ENCODE peak calls at places on chromosome 1, in six cellular contexts. One of them, this sample, is unnamed.

GRCh38 chr1:66339944-66340343 is 194.0 kb upstream of the SGIP1 start:
- ATAC-seq in CD4-positive, alpha-beta T cell: no peak
- ATAC-seq in Right ventricle myocardium inferior: no peak
- ATAC-seq in T-cell: no peak
- ATAC-seq in gastroesophageal sphincter: no peak
- ATAC-seq in stimulated activated naive CD8-positive, alpha-beta T cell treated with anti-CD3 and anti-CD28 coated beads, Interleukin-15, Interleukin-2, amounts not matched to agents 100 U/mL and 50 U/mL, for 24 hours: no peak
- ATAC-seq in this sample: no peak

GRCh38 chr1:33599516-33600115 is 127.2 kb downstream of the ZSCAN20 start:
- ATAC-seq in stimulated activated naive CD8-positive, alpha-beta T cell treated with anti-CD3 and anti-CD28 coated beads, Interleukin-15, Interleukin-2, amounts not matched to agents 100 U/mL and 50 U/mL, for 24 hours: no peak
- ATAC-seq in gastroesophageal sphincter: no peak
- ATAC-seq in T-cell: no peak
- ATAC-seq in Right ventricle myocardium inferior: no peak
- ATAC-seq in CD4-positive, alpha-beta T cell: no peak
- ATAC-seq in this sample: no peak

GRCh38 chr1:32246888-32247273 is at the start of gene FAM167B:
- ATAC-seq in CD4-positive, alpha-beta T cell: no peak
- ATAC-seq in Right ventricle myocardium inferior: peak; percentile 45
- ATAC-seq in stimulated activated naive CD8-positive, alpha-beta T cell treated with anti-CD3 and anti-CD28 coated beads, Interleukin-15, Interleukin-2, amounts not matched to agents 100 U/mL and 50 U/mL, for 24 hours: no peak
- ATAC-seq in gastroesophageal sphincter: peak; percentile 65
- ATAC-seq in T-cell: no peak
- ATAC-seq in this sample: no peak

GRCh38 chr1:209860293-209860881 is 32.6 kb downstream of the UTP25 start:
- ATAC-seq in CD4-positive, alpha-beta T cell: peak; percentile 81
- ATAC-seq in gastroesophageal sphincter: peak; percentile 65
- ATAC-seq in Right ventricle myocardium inferior: peak; percentile 59
- ATAC-seq in T-cell: peak; percentile 84
- ATAC-seq in stimulated activated naive CD8-positive, alpha-beta T cell treated with anti-CD3 and anti-CD28 coated beads, Interleukin-15, Interleukin-2, amounts not matched to agents 100 U/mL and 50 U/mL, for 24 hours: peak; percentile 83
- ATAC-seq in this sample: peak; percentile 84

GRCh38 chr1:229984310-229984991 is 82.6 kb upstream of the GALNT2 start:
- ATAC-seq in CD4-positive, alpha-beta T cell: no peak
- ATAC-seq in T-cell: no peak
- ATAC-seq in Right ventricle myocardium inferior: no peak
- ATAC-seq in gastroesophageal sphincter: peak; percentile 39
- ATAC-seq in stimulated activated naive CD8-positive, alpha-beta T cell treated with anti-CD3 and anti-CD28 coated beads, Interleukin-15, Interleukin-2, amounts not matched to agents 100 U/mL and 50 U/mL, for 24 hours: no peak
- ATAC-seq in this sample: no peak

GRCh38 chr1:79322511-79323027 is 316.0 kb upstream of the ADGRL4 start:
- ATAC-seq in CD4-positive, alpha-beta T cell: no peak
- ATAC-seq in T-cell: no peak
- ATAC-seq in Right ventricle myocardium inferior: no peak
- ATAC-seq in gastroesophageal sphincter: no peak
- ATAC-seq in stimulated activated naive CD8-positive, alpha-beta T cell treated with anti-CD3 and anti-CD28 coated beads, Interleukin-15, Interleukin-2, amounts not matched to agents 100 U/mL and 50 U/mL, for 24 hours: no peak
- ATAC-seq in this sample: no peak

GRCh38 chr1:71918630-71919029 is 363.7 kb downstream of the NEGR1 start:
- ATAC-seq in gastroesophageal sphincter: no peak
- ATAC-seq in T-cell: no peak
- ATAC-seq in stimulated activated naive CD8-positive, alpha-beta T cell treated with anti-CD3 and anti-CD28 coated beads, Interleukin-15, Interleukin-2, amounts not matched to agents 100 U/mL and 50 U/mL, for 24 hours: no peak
- ATAC-seq in Right ventricle myocardium inferior: no peak
- ATAC-seq in CD4-positive, alpha-beta T cell: no peak
- ATAC-seq in this sample: no peak

GRCh38 chr1:156246241-156246761 is 1.6 kb downstream of the PAQR6 start:
- ATAC-seq in stimulated activated naive CD8-positive, alpha-beta T cell treated with anti-CD3 and anti-CD28 coated beads, Interleukin-15, Interleukin-2, amounts not matched to agents 100 U/mL and 50 U/mL, for 24 hours: no peak
- ATAC-seq in T-cell: no peak
- ATAC-seq in CD4-positive, alpha-beta T cell: no peak
- ATAC-seq in gastroesophageal sphincter: no peak
- ATAC-seq in Right ventricle myocardium inferior: no peak
- ATAC-seq in this sample: no peak

GRCh38 chr1:63122051-63122450 is 200.3 kb upstream of the FOXD3 start:
- ATAC-seq in gastroesophageal sphincter: no peak
- ATAC-seq in stimulated activated naive CD8-positive, alpha-beta T cell treated with anti-CD3 and anti-CD28 coated beads, Interleukin-15, Interleukin-2, amounts not matched to agents 100 U/mL and 50 U/mL, for 24 hours: no peak
- ATAC-seq in T-cell: no peak
- ATAC-seq in Right ventricle myocardium inferior: no peak
- ATAC-seq in CD4-positive, alpha-beta T cell: no peak
- ATAC-seq in this sample: no peak

GRCh38 chr1:164753521-164754077 is 194.6 kb downstream of the PBX1 start:
- ATAC-seq in gastroesophageal sphincter: peak; percentile 29
- ATAC-seq in stimulated activated naive CD8-positive, alpha-beta T cell treated with anti-CD3 and anti-CD28 coated beads, Interleukin-15, Interleukin-2, amounts not matched to agents 100 U/mL and 50 U/mL, for 24 hours: no peak
- ATAC-seq in T-cell: no peak
- ATAC-seq in CD4-positive, alpha-beta T cell: no peak
- ATAC-seq in Right ventricle myocardium inferior: peak; percentile 1
- ATAC-seq in this sample: no peak

GRCh38 chr1:241482761-241483250 is 36.7 kb downstream of the FH start:
- ATAC-seq in gastroesophageal sphincter: no peak
- ATAC-seq in CD4-positive, alpha-beta T cell: no peak
- ATAC-seq in T-cell: no peak
- ATAC-seq in stimulated activated naive CD8-positive, alpha-beta T cell treated with anti-CD3 and anti-CD28 coated beads, Interleukin-15, Interleukin-2, amounts not matched to agents 100 U/mL and 50 U/mL, for 24 hours: peak; percentile 70
- ATAC-seq in Right ventricle myocardium inferior: no peak
- ATAC-seq in this sample: peak; percentile 67

GRCh38 chr1:37861151-37861550 is 1.8 kb upstream of the MTF1 start:
- ATAC-seq in CD4-positive, alpha-beta T cell: no peak
- ATAC-seq in gastroesophageal sphincter: no peak
- ATAC-seq in Right ventricle myocardium inferior: no peak
- ATAC-seq in T-cell: no peak
- ATAC-seq in stimulated activated naive CD8-positive, alpha-beta T cell treated with anti-CD3 and anti-CD28 coated beads, Interleukin-15, Interleukin-2, amounts not matched to agents 100 U/mL and 50 U/mL, for 24 hours: no peak
- ATAC-seq in this sample: no peak

GRCh38 chr1:153610334-153611023 is 2.5 kb downstream of the S100A16 start:
- ATAC-seq in T-cell: no peak
- ATAC-seq in gastroesophageal sphincter: no peak
- ATAC-seq in stimulated activated naive CD8-positive, alpha-beta T cell treated with anti-CD3 and anti-CD28 coated beads, Interleukin-15, Interleukin-2, amounts not matched to agents 100 U/mL and 50 U/mL, for 24 hours: no peak
- ATAC-seq in Right ventricle myocardium inferior: no peak
- ATAC-seq in CD4-positive, alpha-beta T cell: no peak
- ATAC-seq in this sample: peak; percentile 32

GRCh38 chr1:58905126-58905490 is 121.3 kb upstream of the JUN start:
- ATAC-seq in gastroesophageal sphincter: no peak
- ATAC-seq in stimulated activated naive CD8-positive, alpha-beta T cell treated with anti-CD3 and anti-CD28 coated beads, Interleukin-15, Interleukin-2, amounts not matched to agents 100 U/mL and 50 U/mL, for 24 hours: no peak
- ATAC-seq in Right ventricle myocardium inferior: no peak
- ATAC-seq in T-cell: no peak
- ATAC-seq in CD4-positive, alpha-beta T cell: no peak
- ATAC-seq in this sample: no peak

GRCh38 chr1:1628656-1629429 is 3.1 kb upstream of the MMP23B start:
- ATAC-seq in CD4-positive, alpha-beta T cell: peak; percentile 11
- ATAC-seq in T-cell: peak; percentile 3
- ATAC-seq in Right ventricle myocardium inferior: no peak
- ATAC-seq in gastroesophageal sphincter: no peak
- ATAC-seq in stimulated activated naive CD8-positive, alpha-beta T cell treated with anti-CD3 and anti-CD28 coated beads, Interleukin-15, Interleukin-2, amounts not matched to agents 100 U/mL and 50 U/mL, for 24 hours: peak; percentile 15
- ATAC-seq in this sample: peak; percentile 12

GRCh38 chr1:63423649-63424048 is 56.2 kb downstream of the ALG6 start:
- ATAC-seq in CD4-positive, alpha-beta T cell: no peak
- ATAC-seq in Right ventricle myocardium inferior: no peak
- ATAC-seq in T-cell: no peak
- ATAC-seq in gastroesophageal sphincter: no peak
- ATAC-seq in stimulated activated naive CD8-positive, alpha-beta T cell treated with anti-CD3 and anti-CD28 coated beads, Interleukin-15, Interleukin-2, amounts not matched to agents 100 U/mL and 50 U/mL, for 24 hours: no peak
- ATAC-seq in this sample: no peak

GRCh38 chr1:41395599-41395956 is 34.3 kb downstream of the FOXO6 start:
- ATAC-seq in CD4-positive, alpha-beta T cell: no peak
- ATAC-seq in stimulated activated naive CD8-positive, alpha-beta T cell treated with anti-CD3 and anti-CD28 coated beads, Interleukin-15, Interleukin-2, amounts not matched to agents 100 U/mL and 50 U/mL, for 24 hours: no peak
- ATAC-seq in T-cell: no peak
- ATAC-seq in Right ventricle myocardium inferior: no peak
- ATAC-seq in gastroesophageal sphincter: no peak
- ATAC-seq in this sample: no peak

GRCh38 chr1:79899914-79900313 is 893.4 kb upstream of the ADGRL4 start:
- ATAC-seq in Right ventricle myocardium inferior: no peak
- ATAC-seq in T-cell: no peak
- ATAC-seq in CD4-positive, alpha-beta T cell: no peak
- ATAC-seq in stimulated activated naive CD8-positive, alpha-beta T cell treated with anti-CD3 and anti-CD28 coated beads, Interleukin-15, Interleukin-2, amounts not matched to agents 100 U/mL and 50 U/mL, for 24 hours: no peak
- ATAC-seq in gastroesophageal sphincter: no peak
- ATAC-seq in this sample: no peak

GRCh38 chr1:162466797-162467196 is 30.8 kb upstream of the UHMK1 start:
- ATAC-seq in stimulated activated naive CD8-positive, alpha-beta T cell treated with anti-CD3 and anti-CD28 coated beads, Interleukin-15, Interleukin-2, amounts not matched to agents 100 U/mL and 50 U/mL, for 24 hours: no peak
- ATAC-seq in T-cell: no peak
- ATAC-seq in CD4-positive, alpha-beta T cell: no peak
- ATAC-seq in gastroesophageal sphincter: no peak
- ATAC-seq in Right ventricle myocardium inferior: no peak
- ATAC-seq in this sample: no peak

GRCh38 chr1:154546264-154547043 is 12.0 kb downstream of the UBE2Q1 start:
- ATAC-seq in T-cell: peak; percentile 80
- ATAC-seq in stimulated activated naive CD8-positive, alpha-beta T cell treated with anti-CD3 and anti-CD28 coated beads, Interleukin-15, Interleukin-2, amounts not matched to agents 100 U/mL and 50 U/mL, for 24 hours: peak; percentile 78
- ATAC-seq in CD4-positive, alpha-beta T cell: peak; percentile 93
- ATAC-seq in gastroesophageal sphincter: peak; percentile 63
- ATAC-seq in Right ventricle myocardium inferior: peak; percentile 76
- ATAC-seq in this sample: peak; percentile 94

GRCh38 chr1:54124906-54125305 is 27.9 kb downstream of the CDCP2 start:
- ATAC-seq in CD4-positive, alpha-beta T cell: no peak
- ATAC-seq in Right ventricle myocardium inferior: no peak
- ATAC-seq in gastroesophageal sphincter: no peak
- ATAC-seq in stimulated activated naive CD8-positive, alpha-beta T cell treated with anti-CD3 and anti-CD28 coated beads, Interleukin-15, Interleukin-2, amounts not matched to agents 100 U/mL and 50 U/mL, for 24 hours: no peak
- ATAC-seq in T-cell: no peak
- ATAC-seq in this sample: no peak

GRCh38 chr1:58618303-58618702 is 41.3 kb upstream of the TACSTD2 start:
- ATAC-seq in Right ventricle myocardium inferior: peak; percentile 67
- ATAC-seq in stimulated activated naive CD8-positive, alpha-beta T cell treated with anti-CD3 and anti-CD28 coated beads, Interleukin-15, Interleukin-2, amounts not matched to agents 100 U/mL and 50 U/mL, for 24 hours: peak; percentile 70
- ATAC-seq in gastroesophageal sphincter: peak; percentile 90
- ATAC-seq in T-cell: no peak
- ATAC-seq in CD4-positive, alpha-beta T cell: peak; percentile 44
- ATAC-seq in this sample: peak; percentile 76

GRCh38 chr1:67948155-67949075 is 102.0 kb downstream of the DIRAS3 start:
- ATAC-seq in stimulated activated naive CD8-positive, alpha-beta T cell treated with anti-CD3 and anti-CD28 coated beads, Interleukin-15, Interleukin-2, amounts not matched to agents 100 U/mL and 50 U/mL, for 24 hours: no peak
- ATAC-seq in Right ventricle myocardium inferior: no peak
- ATAC-seq in CD4-positive, alpha-beta T cell: no peak
- ATAC-seq in gastroesophageal sphincter: no peak
- ATAC-seq in T-cell: no peak
- ATAC-seq in this sample: no peak

GRCh38 chr1:25581764-25582163 is 34.8 kb upstream of the MAN1C1 start:
- ATAC-seq in CD4-positive, alpha-beta T cell: no peak
- ATAC-seq in Right ventricle myocardium inferior: peak; percentile 44
- ATAC-seq in T-cell: no peak
- ATAC-seq in stimulated activated naive CD8-positive, alpha-beta T cell treated with anti-CD3 and anti-CD28 coated beads, Interleukin-15, Interleukin-2, amounts not matched to agents 100 U/mL and 50 U/mL, for 24 hours: no peak
- ATAC-seq in gastroesophageal sphincter: no peak
- ATAC-seq in this sample: no peak